ENCODE peak calls at places on chromosomes 6 and 20, in eight cellular contexts. P, O, U, N, L, Y, K and B are unnamed samples. For H3K9me3, the result is how much of the 10 kb centered on the place peaks cover.

GRCh38 chr6:74177496-74177895 is 481.5 kb downstream of the CD109 start:
- DNase-seq in P (no peak), O (no peak), U (no peak), N (no peak), L (no peak), Y (no peak), K (no peak), B (no peak)

GRCh38 chr6:34658605-34659218 is 37.9 kb downstream of the ILRUN start:
- DNase-seq in P (no peak), O (no peak), U (no peak), N (no peak), L (no peak), Y (no peak), K (no peak), B (no peak)

GRCh38 chr20:2365666-2366065 is 15.0 kb upstream of the TGM6 start:
- DNase-seq in P (no peak), O (no peak), U (no peak), N (no peak), L (no peak), Y (no peak), K (no peak), B (no peak)

GRCh38 chr20:23294166-23294565 is 56.4 kb upstream of the NXT1 start:
- DNase-seq in P (no peak), O (no peak), U (no peak), N (no peak), L (no peak), Y (no peak), K (no peak), B (no peak)

GRCh38 chr6:50610562-50610961 is 102.8 kb upstream of the TFAP2D start:
- DNase-seq in P (no peak), O (no peak), U (no peak), N (no peak), L (no peak), Y (no peak), K (no peak), B (no peak)

GRCh38 chr6:158399040-158399700 is 86.9 kb downstream of the TULP4 start:
- DNase-seq in P (no peak), O (no peak), U (no peak), N (no peak), L (no peak), Y (no peak), K (no peak), B (no peak)

GRCh38 chr6:141105481-141105880 is 1027.2 kb upstream of the GJE1 start:
- DNase-seq in P (no peak), O (no peak), U (no peak), N (no peak), L (no peak), Y (no peak), K (no peak), B (no peak)

GRCh38 chr6:52724406-52725121 is 38.7 kb downstream of the GSTA2 start:
- DNase-seq in P (peak), O (peak), U (peak), N (peak), L (peak), Y (peak), K (peak), B (peak)

GRCh38 chr6:105990151-105990550 is 96.0 kb upstream of the PRDM1 start:
- DNase-seq in P (no peak), O (no peak), U (no peak), N (no peak), L (no peak), Y (no peak), K (no peak), B (no peak)

GRCh38 chr6:56911847-56912246 is 43.1 kb upstream of the BEND6 start:
- DNase-seq in P (no peak), O (no peak), U (no peak), N (no peak), L (no peak), Y (no peak), K (no peak), B (no peak)

GRCh38 chr6:89321131-89321530 is 6.0 kb upstream of the GABRR2 start:
- DNase-seq in P (no peak), O (no peak), U (no peak), N (no peak), L (no peak), Y (no peak), K (no peak), B (no peak)

GRCh38 chr20:53829086-53829703 is 235.6 kb upstream of the ZNF217 start:
- DNase-seq in P (no peak), O (no peak), U (no peak), N (peak), L (no peak), Y (peak), K (no peak), B (no peak)

GRCh38 chr20:36632487-36633284 is 13.3 kb downstream of the SLA2 start:
- DNase-seq in P (no peak), O (no peak), U (no peak), N (no peak), L (no peak), Y (no peak), K (no peak), B (no peak)

GRCh38 chr6:38688579-38689087 is 14.3 kb downstream of the GLO1 start:
- DNase-seq in P (peak), O (no peak), U (no peak), N (no peak), L (no peak), Y (no peak), K (peak), B (no peak)

GRCh38 chr6:149137594-149137993 is 179.9 kb upstream of the TAB2 start:
- DNase-seq in P (no peak), O (no peak), U (peak), N (no peak), L (no peak), Y (no peak), K (no peak), B (no peak)

GRCh38 chr6:100433726-100434435 is 30.8 kb downstream of the SIM1 start:
- DNase-seq in P (no peak), O (no peak), U (no peak), N (no peak), L (no peak), Y (no peak), K (no peak), B (no peak)

GRCh38 chr6:150756170-150756569 is 109.3 kb upstream of the MTHFD1L start:
- DNase-seq in P (no peak), O (no peak), U (no peak), N (no peak), L (no peak), Y (no peak), K (no peak), B (no peak)

GRCh38 chr6:53250761-53251672 is 97.7 kb downstream of the ELOVL5 start:
- DNase-seq in P (no peak), O (no peak), U (no peak), N (no peak), L (no peak), Y (no peak), K (no peak), B (no peak)

GRCh38 chr6:72421387-72421786 is 200.5 kb upstream of the KCNQ5 start:
- DNase-seq in P (no peak), O (no peak), U (no peak), N (no peak), L (no peak), Y (no peak), K (no peak), B (no peak)

GRCh38 chr6:30741789-30742315 is 635 bp downstream of the FLOT1 start:
- DNase-seq in P (peak), O (no peak), U (no peak), N (no peak), L (no peak), Y (no peak), K (no peak), B (no peak)

GRCh38 chr6:70413829-70414494 is 654 bp downstream of the FAM135A start:
- DNase-seq in P (no peak), O (no peak), U (peak), N (peak), L (no peak), Y (peak), K (no peak), B (peak)

GRCh38 chr6:137756788-137757187 is 110.3 kb upstream of the TNFAIP3 start:
- DNase-seq in P (no peak), O (no peak), U (no peak), N (no peak), L (no peak), Y (no peak), K (no peak), B (no peak)

GRCh38 chr20:4813076-4813838 is 91.5 kb downstream of the PRND start:
- DNase-seq in P (peak), O (peak), U (no peak), N (no peak), L (no peak), Y (no peak), K (peak), B (no peak)

DNA sequence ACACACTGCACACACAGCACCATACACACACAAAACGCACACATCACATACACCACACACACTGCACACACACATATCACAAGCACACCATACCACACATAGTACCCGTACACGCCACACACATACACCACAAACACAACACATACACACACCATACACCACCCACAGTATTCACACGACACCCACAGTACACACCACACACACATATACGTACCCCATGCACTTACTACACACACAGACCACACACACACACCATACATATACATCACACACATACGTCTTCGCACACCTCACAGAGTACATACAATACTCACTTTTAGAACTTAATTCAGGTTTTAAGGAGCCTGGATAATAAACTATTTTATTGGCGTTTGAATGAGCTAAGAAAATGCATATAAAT is 1805.3 kb upstream of the DEFB115 start:
- DNase-seq in P (no peak), O (no peak), U (no peak), N (no peak), L (no peak), Y (no peak), K (no peak), B (no peak)
- H3K9me3 ChIP-seq in P (under half), O (under half), U (under half), N (under half), L (under half), Y (under half), K (under half), B (under half)

DNA sequence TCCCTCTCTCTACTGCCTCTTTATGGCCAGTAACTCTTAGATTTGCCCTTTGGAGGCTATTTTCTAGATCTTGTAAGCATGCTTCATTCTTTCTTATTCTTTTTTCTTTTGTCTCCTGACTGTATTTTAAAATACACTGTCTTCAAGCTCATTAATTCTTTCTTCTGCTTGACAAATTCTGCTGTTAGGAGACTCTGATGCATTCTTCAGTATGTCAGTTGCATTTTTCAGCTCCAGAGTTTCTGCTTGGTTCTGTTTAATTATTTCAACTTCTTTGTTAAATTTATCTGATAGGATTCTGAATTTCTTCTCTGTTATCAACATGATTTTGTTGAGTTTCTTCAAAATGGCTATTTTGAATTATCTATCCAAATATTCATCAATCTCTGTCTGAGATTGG is 25.0 kb upstream of the SDCBP2 start:
- DNase-seq in P (no peak), O (no peak), U (no peak), N (no peak), L (no peak), Y (no peak), K (no peak), B (no peak)
- H3K9me3 ChIP-seq in P (under half), O (under half), U (under half), N (under half), L (under half), Y (under half), K (under half), B (under half)

GRCh38 chr6:26646074-26646473 is 13.5 kb downstream of the ZNF322 start:
- DNase-seq in P (no peak), O (no peak), U (no peak), N (no peak), L (no peak), Y (no peak), K (no peak), B (no peak)
- H3K9me3 ChIP-seq in P (under half), O (under half), U (under half), N (half or more), L (under half), Y (under half), K (under half), B (under half)

GRCh38 chr6:4809999-4810918 is 34.1 kb downstream of the CDYL start:
- DNase-seq in P (no peak), O (no peak), U (no peak), N (no peak), L (no peak), Y (no peak), K (no peak), B (no peak)
- H3K9me3 ChIP-seq in P (under half), O (under half), U (under half), N (under half), L (under half), Y (under half), K (under half), B (under half)

DNA sequence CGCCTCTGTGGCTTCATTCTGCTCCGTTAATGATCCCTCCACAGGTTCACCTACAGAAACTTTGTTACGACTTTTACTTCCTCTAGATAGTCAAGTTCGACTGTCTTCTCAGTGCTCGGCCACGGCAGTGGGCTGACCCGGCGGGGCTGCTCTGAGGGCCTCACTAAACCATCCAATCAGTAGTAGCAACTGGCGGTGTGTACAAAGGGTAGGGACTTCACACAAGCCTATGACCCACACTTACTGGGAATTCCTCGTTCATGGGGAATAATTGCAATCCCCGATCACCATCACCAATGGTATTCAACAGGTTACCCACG is 1959.2 kb upstream of the DEFB115 start:
- DNase-seq in P (no peak), O (no peak), U (no peak), N (no peak), L (no peak), Y (no peak), K (no peak), B (no peak)
- H3K9me3 ChIP-seq in P (under half), O (under half), U (under half), N (under half), L (under half), Y (under half), K (under half), B (under half)

GRCh38 chr6:40183902-40184301 is 249.6 kb upstream of the MOCS1 start:
- DNase-seq in P (no peak), O (no peak), U (no peak), N (no peak), L (no peak), Y (no peak), K (no peak), B (no peak)
- H3K9me3 ChIP-seq in P (under half), O (under half), U (under half), N (under half), L (under half), Y (under half), K (under half), B (under half)

GRCh38 chr20:9510926-9511325 is 3.5 kb upstream of the LAMP5 start:
- DNase-seq in P (no peak), O (no peak), U (no peak), N (no peak), L (no peak), Y (no peak), K (no peak), B (no peak)
- H3K9me3 ChIP-seq in P (under half), O (under half), U (under half), N (under half), L (under half), Y (under half), K (under half), B (under half)

DNA sequence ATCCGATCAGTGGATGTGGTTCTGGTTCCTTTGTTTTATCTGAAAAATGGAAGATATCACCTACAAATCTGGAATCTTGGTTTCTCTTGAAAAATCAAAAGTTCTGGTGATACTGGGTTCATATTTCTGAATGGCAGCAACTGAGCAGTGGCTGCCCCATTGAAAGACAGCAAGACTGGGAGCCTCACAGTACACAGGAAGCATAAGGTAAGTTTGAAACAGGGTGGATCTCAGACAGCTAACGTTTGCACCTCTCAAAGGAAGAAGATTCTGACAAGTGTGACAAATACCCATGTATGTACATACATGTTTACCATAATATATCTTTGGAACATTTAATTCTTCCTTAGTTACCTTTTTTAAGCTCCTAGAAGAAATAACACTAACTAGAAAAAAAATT is at the start of gene SAMD3:
- DNase-seq in P (no peak), O (peak), U (no peak), N (no peak), L (no peak), Y (no peak), K (no peak), B (no peak)
- H3K9me3 ChIP-seq in P (under half), O (under half), U (under half), N (under half), L (under half), Y (under half), K (under half), B (under half)